ENCODE peak calls at places on chromosomes 2 and 18, in five cellular contexts. One of them, this sample, is unnamed.

GRCh38 chr2:85057236-85057635 is 76.0 kb upstream of the TCF7L1 start:
- DNase-seq in gastrocnemius medialis: no peak
- DNase-seq in T47D: no peak
- DNase-seq in type B pancreatic cell: no peak
- DNase-seq in stimulated activated CD8-positive, alpha-beta memory T cell treated with anti-CD3 and anti-CD28 coated beads, Interleukin-15, amount 100 ng/mL, for 48 hours: no peak
- DNase-seq in this sample: no peak

GRCh38 chr2:95695613-95696012 is 103.8 kb downstream of the TRIM43 start:
- DNase-seq in gastrocnemius medialis: peak
- DNase-seq in type B pancreatic cell: no peak
- DNase-seq in stimulated activated CD8-positive, alpha-beta memory T cell treated with anti-CD3 and anti-CD28 coated beads, Interleukin-15, amount 100 ng/mL, for 48 hours: no peak
- DNase-seq in T47D: no peak
- DNase-seq in this sample: no peak

GRCh38 chr2:207122914-207123744 is 42.6 kb downstream of the KLF7 start:
- DNase-seq in type B pancreatic cell: no peak
- DNase-seq in gastrocnemius medialis: no peak
- DNase-seq in stimulated activated CD8-positive, alpha-beta memory T cell treated with anti-CD3 and anti-CD28 coated beads, Interleukin-15, amount 100 ng/mL, for 48 hours: peak
- DNase-seq in T47D: no peak
- DNase-seq in this sample: peak

GRCh38 chr2:152646775-152647174 is 70.5 kb downstream of the PRPF40A start:
- DNase-seq in T47D: peak
- DNase-seq in type B pancreatic cell: no peak
- DNase-seq in stimulated activated CD8-positive, alpha-beta memory T cell treated with anti-CD3 and anti-CD28 coated beads, Interleukin-15, amount 100 ng/mL, for 48 hours: no peak
- DNase-seq in gastrocnemius medialis: no peak
- DNase-seq in this sample: no peak

GRCh38 chr18:65955747-65956146 is 204.9 kb downstream of the CDH7 start:
- DNase-seq in gastrocnemius medialis: no peak
- DNase-seq in T47D: no peak
- DNase-seq in type B pancreatic cell: no peak
- DNase-seq in stimulated activated CD8-positive, alpha-beta memory T cell treated with anti-CD3 and anti-CD28 coated beads, Interleukin-15, amount 100 ng/mL, for 48 hours: no peak
- DNase-seq in this sample: no peak

GRCh38 chr2:1972428-1972827 is 228.1 kb upstream of the PXDN start:
- DNase-seq in gastrocnemius medialis: no peak
- DNase-seq in type B pancreatic cell: no peak
- DNase-seq in T47D: peak
- DNase-seq in stimulated activated CD8-positive, alpha-beta memory T cell treated with anti-CD3 and anti-CD28 coated beads, Interleukin-15, amount 100 ng/mL, for 48 hours: no peak
- DNase-seq in this sample: no peak

GRCh38 chr18:39602112-39602511 is 2036.5 kb upstream of the CELF4 start:
- DNase-seq in T47D: no peak
- DNase-seq in stimulated activated CD8-positive, alpha-beta memory T cell treated with anti-CD3 and anti-CD28 coated beads, Interleukin-15, amount 100 ng/mL, for 48 hours: no peak
- DNase-seq in type B pancreatic cell: no peak
- DNase-seq in gastrocnemius medialis: no peak
- DNase-seq in this sample: no peak

GRCh38 chr2:237092920-237093781 is 7.5 kb downstream of the COPS8 start:
- DNase-seq in gastrocnemius medialis: peak
- DNase-seq in type B pancreatic cell: no peak
- DNase-seq in T47D: peak
- DNase-seq in stimulated activated CD8-positive, alpha-beta memory T cell treated with anti-CD3 and anti-CD28 coated beads, Interleukin-15, amount 100 ng/mL, for 48 hours: no peak
- DNase-seq in this sample: no peak

GRCh38 chr18:44041553-44042418 is 638.9 kb upstream of the SETBP1 start:
- DNase-seq in stimulated activated CD8-positive, alpha-beta memory T cell treated with anti-CD3 and anti-CD28 coated beads, Interleukin-15, amount 100 ng/mL, for 48 hours: no peak
- DNase-seq in T47D: no peak
- DNase-seq in type B pancreatic cell: no peak
- DNase-seq in gastrocnemius medialis: no peak
- DNase-seq in this sample: no peak

GRCh38 chr2:236769981-236770671 is 200.5 kb downstream of the ACKR3 start:
- DNase-seq in stimulated activated CD8-positive, alpha-beta memory T cell treated with anti-CD3 and anti-CD28 coated beads, Interleukin-15, amount 100 ng/mL, for 48 hours: no peak
- DNase-seq in type B pancreatic cell: no peak
- DNase-seq in T47D: no peak
- DNase-seq in gastrocnemius medialis: no peak
- DNase-seq in this sample: no peak

GRCh38 chr2:119117891-119118882 is 40.4 kb downstream of the C1QL2 start:
- DNase-seq in type B pancreatic cell: peak
- DNase-seq in stimulated activated CD8-positive, alpha-beta memory T cell treated with anti-CD3 and anti-CD28 coated beads, Interleukin-15, amount 100 ng/mL, for 48 hours: no peak
- DNase-seq in gastrocnemius medialis: no peak
- DNase-seq in T47D: no peak
- DNase-seq in this sample: no peak

This sample was measured in NK-92 treated with Interleukin-12 subunit alpha and Interleukin-12 subunit beta, amount 100 ng/mL, for 24 hours.